ENCODE peak calls at places on chromosomes 4 and X, in five cellular contexts. O, X, E, R and Z are unnamed samples.

GRCh38 chr4:41693629-41694028 is 54.9 kb downstream of the PHOX2B start:
- DNase-seq in O (no peak), X (peak), E (peak), R (no peak), Z (no peak)

GRCh38 chrX:44042124-44042523 is 68.9 kb upstream of the NDP start:
- DNase-seq in O (no peak), X (no peak), E (no peak), R (no peak), Z (no peak)

GRCh38 chrX:123860983-123861382 is 1.1 kb downstream of the XIAP start:
- DNase-seq in O (no peak), X (no peak), E (no peak), R (no peak), Z (no peak)

GRCh38 chr4:24642941-24643628 is 58.7 kb upstream of the DHX15 start:
- DNase-seq in O (no peak), X (no peak), E (peak), R (no peak), Z (no peak)

GRCh38 chr4:112340048-112340447 is 42.9 kb downstream of the ALPK1 start:
- DNase-seq in O (peak), X (no peak), E (no peak), R (no peak), Z (no peak)

GRCh38 chr4:122602277-122603142 is 18.4 kb downstream of the IL21 start:
- DNase-seq in O (no peak), X (no peak), E (no peak), R (no peak), Z (no peak)

GRCh38 chrX:22800806-22801205 is 199.0 kb upstream of the DDX53 start:
- DNase-seq in O (no peak), X (no peak), E (no peak), R (no peak), Z (no peak)

GRCh38 chr4:95318483-95318882 is 230.3 kb downstream of the UNC5C start:
- DNase-seq in O (no peak), X (no peak), E (peak), R (no peak), Z (no peak)

GRCh38 chrX:154531626-154532025 is 15.0 kb downstream of the G6PD start:
- DNase-seq in O (no peak), X (no peak), E (no peak), R (no peak), Z (peak)

GRCh38 chr4:181662383-181662782 is 580.8 kb upstream of the TENM3 start:
- DNase-seq in O (no peak), X (no peak), E (no peak), R (no peak), Z (no peak)